ENCODE peak calls at places on chromosomes 6 and 20, in four cellular contexts. One of them, this sample, is unnamed.

GRCh38 chr6:119344306-119344705 is 5.3 kb downstream of the MAN1A1 start:
- DNase-seq in progenitor cell of endocrine pancreas: no peak
- DNase-seq in ovary: no peak
- DNase-seq in HFF-Myc: no peak
- DNase-seq in this sample: no peak

GRCh38 chr20:43191143-43191542 is 1.4 kb upstream of the PTPRT start:
- DNase-seq in HFF-Myc: no peak
- DNase-seq in ovary: no peak
- DNase-seq in progenitor cell of endocrine pancreas: no peak
- DNase-seq in this sample: no peak

GRCh38 chr20:16801919-16802651 is 53.9 kb downstream of the OTOR start:
- DNase-seq in ovary: peak; percentile 76
- DNase-seq in HFF-Myc: peak; percentile 33
- DNase-seq in progenitor cell of endocrine pancreas: peak; percentile 61
- DNase-seq in this sample: peak; percentile 83

GRCh38 chr6:166106076-166106686 is 61.5 kb downstream of the TBXT start:
- DNase-seq in ovary: peak; percentile 84
- DNase-seq in HFF-Myc: no peak
- DNase-seq in progenitor cell of endocrine pancreas: peak; percentile 70
- DNase-seq in this sample: peak; percentile 57

GRCh38 chr6:45587229-45588060 is 209.7 kb upstream of the SUPT3H start:
- DNase-seq in progenitor cell of endocrine pancreas: no peak
- DNase-seq in HFF-Myc: no peak
- DNase-seq in ovary: no peak
- DNase-seq in this sample: no peak

GRCh38 chr6:143397229-143398222 is 53.0 kb downstream of the ADAT2 start:
- DNase-seq in progenitor cell of endocrine pancreas: peak; percentile 10
- DNase-seq in HFF-Myc: peak; percentile 58
- DNase-seq in ovary: peak; percentile 27
- DNase-seq in this sample: peak; percentile 46

GRCh38 chr6:29011276-29011734 is 6.2 kb upstream of the ZNF311 start:
- DNase-seq in progenitor cell of endocrine pancreas: no peak
- DNase-seq in HFF-Myc: no peak
- DNase-seq in ovary: peak; percentile 67
- DNase-seq in this sample: peak; percentile 55

GRCh38 chr20:63042448-63043071 is 35.8 kb upstream of the BHLHE23 start:
- DNase-seq in progenitor cell of endocrine pancreas: no peak
- DNase-seq in ovary: no peak
- DNase-seq in HFF-Myc: no peak
- DNase-seq in this sample: no peak

GRCh38 chr6:109024784-109025183 is 69.9 kb downstream of the SESN1 start:
- DNase-seq in HFF-Myc: no peak
- DNase-seq in progenitor cell of endocrine pancreas: no peak
- DNase-seq in ovary: no peak
- DNase-seq in this sample: no peak

GRCh38 chr6:5205877-5206840 is 54.6 kb downstream of the LYRM4 start:
- DNase-seq in progenitor cell of endocrine pancreas: no peak
- DNase-seq in HFF-Myc: no peak
- DNase-seq in ovary: peak; percentile 79
- DNase-seq in this sample: peak; percentile 58

GRCh38 chr6:53547166-53547814 is 2.4 kb upstream of the GCLC start:
- DNase-seq in HFF-Myc: no peak
- DNase-seq in ovary: no peak
- DNase-seq in progenitor cell of endocrine pancreas: no peak
- DNase-seq in this sample: no peak

GRCh38 chr6:24125980-24126379 is at the start of gene NRSN1:
- DNase-seq in HFF-Myc: no peak
- DNase-seq in ovary: no peak
- DNase-seq in progenitor cell of endocrine pancreas: peak; percentile 37
- DNase-seq in this sample: peak; percentile 25

GRCh38 chr6:71254323-71254722 is 34.3 kb upstream of the OGFRL1 start:
- DNase-seq in progenitor cell of endocrine pancreas: no peak
- DNase-seq in HFF-Myc: no peak
- DNase-seq in ovary: no peak
- DNase-seq in this sample: no peak

GRCh38 chr6:161137320-161137719 is 136.5 kb downstream of the AGPAT4 start:
- DNase-seq in HFF-Myc: no peak
- DNase-seq in progenitor cell of endocrine pancreas: no peak
- DNase-seq in ovary: no peak
- DNase-seq in this sample: no peak

GRCh38 chr20:2118783-2119182 is 17.2 kb downstream of the STK35 start:
- DNase-seq in progenitor cell of endocrine pancreas: no peak
- DNase-seq in ovary: no peak
- DNase-seq in HFF-Myc: no peak
- DNase-seq in this sample: no peak

GRCh38 chr20:35891375-35891774 is 62.9 kb downstream of the SCAND1 start:
- DNase-seq in HFF-Myc: no peak
- DNase-seq in progenitor cell of endocrine pancreas: no peak
- DNase-seq in ovary: no peak
- DNase-seq in this sample: no peak

GRCh38 chr20:13567663-13568062 is 71.1 kb downstream of the TASP1 start:
- DNase-seq in HFF-Myc: no peak
- DNase-seq in ovary: no peak
- DNase-seq in progenitor cell of endocrine pancreas: no peak
- DNase-seq in this sample: no peak

GRCh38 chr20:38109025-38109541 is 56.0 kb downstream of the TGM2 start:
- DNase-seq in HFF-Myc: no peak
- DNase-seq in progenitor cell of endocrine pancreas: no peak
- DNase-seq in ovary: peak; percentile 64
- DNase-seq in this sample: no peak

GRCh38 chr20:48930035-48930434 is 8.5 kb downstream of the ARFGEF2 start:
- DNase-seq in HFF-Myc: no peak
- DNase-seq in ovary: no peak
- DNase-seq in progenitor cell of endocrine pancreas: no peak
- DNase-seq in this sample: no peak

GRCh38 chr6:33814663-33814985 is 10.8 kb upstream of the MLN start:
- DNase-seq in progenitor cell of endocrine pancreas: no peak
- DNase-seq in ovary: no peak
- DNase-seq in HFF-Myc: no peak
- DNase-seq in this sample: no peak

GRCh38 chr20:63700199-63701050 is 4.0 kb downstream of the TNFRSF6B start:
- DNase-seq in progenitor cell of endocrine pancreas: no peak
- DNase-seq in ovary: peak; percentile 22
- DNase-seq in HFF-Myc: no peak
- DNase-seq in this sample: no peak

GRCh38 chr6:9540534-9541126 is 874.2 kb downstream of the TFAP2A start:
- DNase-seq in progenitor cell of endocrine pancreas: no peak
- DNase-seq in ovary: no peak
- DNase-seq in HFF-Myc: no peak
- DNase-seq in this sample: no peak

GRCh38 chr20:3174442-3175263 is 1.3 kb upstream of the LZTS3 start:
- DNase-seq in progenitor cell of endocrine pancreas: no peak
- DNase-seq in ovary: no peak
- DNase-seq in HFF-Myc: no peak
- DNase-seq in this sample: no peak

GRCh38 chr6:51753635-51754034 is 333.8 kb downstream of the PKHD1 start:
- DNase-seq in ovary: no peak
- DNase-seq in HFF-Myc: no peak
- DNase-seq in progenitor cell of endocrine pancreas: peak; percentile 16
- DNase-seq in this sample: no peak
- TF ChIP-seq CTCF in ovary: no peak
- TF ChIP-seq CTCF in HFF-Myc: no peak
- TF ChIP-seq CTCF in progenitor cell of endocrine pancreas: peak; percentile 70
- TF ChIP-seq CTCF in this sample: peak; percentile 32

GRCh38 chr6:90179190-90180169 is 117.2 kb downstream of the BACH2 start:
- DNase-seq in ovary: no peak
- DNase-seq in HFF-Myc: no peak
- DNase-seq in progenitor cell of endocrine pancreas: no peak
- DNase-seq in this sample: no peak
- TF ChIP-seq CTCF in ovary: no peak
- TF ChIP-seq CTCF in HFF-Myc: peak; percentile 24
- TF ChIP-seq CTCF in progenitor cell of endocrine pancreas: peak; percentile 55
- TF ChIP-seq CTCF in this sample: peak; percentile 27

GRCh38 chr6:80528115-80528514 is 421.6 kb downstream of the BCKDHB start:
- DNase-seq in ovary: no peak
- DNase-seq in HFF-Myc: peak; percentile 65
- DNase-seq in progenitor cell of endocrine pancreas: no peak
- DNase-seq in this sample: no peak
- TF ChIP-seq CTCF in ovary: no peak
- TF ChIP-seq CTCF in HFF-Myc: no peak
- TF ChIP-seq CTCF in progenitor cell of endocrine pancreas: no peak
- TF ChIP-seq CTCF in this sample: no peak

GRCh38 chr20:53786445-53787267 is 193.0 kb upstream of the ZNF217 start:
- DNase-seq in progenitor cell of endocrine pancreas: no peak
- DNase-seq in ovary: no peak
- DNase-seq in HFF-Myc: no peak
- DNase-seq in this sample: no peak
- TF ChIP-seq CTCF in progenitor cell of endocrine pancreas: no peak
- TF ChIP-seq CTCF in ovary: no peak
- TF ChIP-seq CTCF in HFF-Myc: no peak
- TF ChIP-seq CTCF in this sample: no peak

GRCh38 chr6:37956711-37957110 is 137.2 kb downstream of the ZFAND3 start:
- DNase-seq in ovary: no peak
- DNase-seq in progenitor cell of endocrine pancreas: no peak
- DNase-seq in HFF-Myc: no peak
- DNase-seq in this sample: no peak
- TF ChIP-seq CTCF in ovary: no peak
- TF ChIP-seq CTCF in progenitor cell of endocrine pancreas: no peak
- TF ChIP-seq CTCF in HFF-Myc: no peak
- TF ChIP-seq CTCF in this sample: no peak

GRCh38 chr20:32207626-32208498 is at the start of the genes PLAGL2 and POFUT1:
- DNase-seq in HFF-Myc: no peak
- DNase-seq in progenitor cell of endocrine pancreas: peak; percentile 90
- DNase-seq in ovary: peak; percentile 88
- DNase-seq in this sample: peak; percentile 89
- TF ChIP-seq CTCF in HFF-Myc: no peak
- TF ChIP-seq CTCF in progenitor cell of endocrine pancreas: peak; percentile 45
- TF ChIP-seq CTCF in ovary: no peak
- TF ChIP-seq CTCF in this sample: no peak